ENCODE peak calls at places on chromosomes 2 and 18, in four cellular contexts. D is AG04449, L is mesenchymal stem cell, T is HTR-8/SVneo. B is an unnamed sample.

GRCh38 chr2:231576465-231576864 is 16.2 kb upstream of the TEX44 start:
- DNase-seq in T (no peak), D (no peak), L (no peak), B (no peak)

GRCh38 chr2:20596193-20596972 is 54.5 kb downstream of the HS1BP3 start:
- DNase-seq in L (peak; percentile 62), T (no peak), D (no peak), B (peak; percentile 42)

GRCh38 chr2:238380336-238380735 is 46.4 kb upstream of the ASB1 start:
- DNase-seq in T (no peak), L (no peak), D (no peak), B (no peak)

GRCh38 chr2:235591921-235592320 is 98.1 kb downstream of the AGAP1 start:
- DNase-seq in D (no peak), L (no peak), T (no peak), B (no peak)

GRCh38 chr2:46278952-46279351 is 18.3 kb upstream of the EPAS1 start:
- DNase-seq in T (no peak), D (no peak), L (no peak), B (no peak)

GRCh38 chr2:20737505-20737904 is 70.6 kb downstream of the GDF7 start:
- DNase-seq in D (no peak), T (no peak), L (no peak), B (no peak)

GRCh38 chr2:48248251-48248933 is 281.6 kb upstream of the STON1 start:
- DNase-seq in T (peak; percentile 79), L (peak; percentile 94), D (peak; percentile 72), B (peak; percentile 89)

GRCh38 chr2:66488946-66489345 is 54.0 kb downstream of the MEIS1 start:
- DNase-seq in D (no peak), L (no peak), T (no peak), B (no peak)

GRCh38 chr2:108363900-108364225 is 13.9 kb upstream of the SULT1C4 start:
- DNase-seq in L (no peak), T (no peak), D (no peak), B (no peak)

GRCh38 chr2:226187126-226187525 is 612.5 kb downstream of the IRS1 start:
- DNase-seq in D (no peak), L (no peak), T (no peak), B (no peak)

GRCh38 chr2:232348936-232349335 is 29.6 kb upstream of the ALPP start:
- DNase-seq in L (no peak), T (no peak), D (no peak), B (no peak)

GRCh38 chr2:172119089-172119488 is 16.4 kb upstream of the DLX2 start:
- DNase-seq in D (no peak), T (peak; percentile 43), L (peak; percentile 61), B (peak; percentile 52)

GRCh38 chr18:42446195-42446594 is 491.2 kb downstream of the PIK3C3 start:
- DNase-seq in L (peak; percentile 90), T (peak; percentile 26), D (no peak), B (peak; percentile 79)

GRCh38 chr2:113890253-113891235 is 655 bp downstream of the ACTR3 start:
- DNase-seq in T (no peak), D (peak; percentile 45), L (peak; percentile 81), B (peak; percentile 74)

GRCh38 chr18:79200546-79201268 is 131.5 kb downstream of the ATP9B start:
- DNase-seq in L (peak; percentile 25), D (no peak), T (no peak), B (peak; percentile 25)

GRCh38 chr2:64537991-64538390 is 13.9 kb downstream of the AFTPH start:
- DNase-seq in D (no peak), L (peak; percentile 18), T (no peak), B (peak; percentile 7)

B was measured in fibroblast of villous mesenchyme.